ENCODE peak calls at places on chromosomes 2 and 18, in seven cellular contexts. A is HCEC 1CT; L is OCI-LY7; D is ELF-1; O is H7; E is right lobe of liver; R is stimulated activated CD4-positive, alpha-beta T cell treated with anti-CD3 and anti-CD28 coated beads, TNF-alpha, amount 100 ng/mL, for 48 hours. J is an unnamed sample.

GRCh38 chr2:98608962-98609604 is 694 bp downstream of the UNC50 start:
- DNase-seq in L (peak), D (peak), E (peak), O (peak), R (no peak), A (peak), J (no peak)

GRCh38 chr18:62988467-62988866 is 273.1 kb downstream of the PHLPP1 start:
- DNase-seq in R (no peak), L (no peak), E (no peak), A (no peak), O (no peak), D (no peak), J (no peak)

GRCh38 chr2:25639131-25639530 is 34.2 kb downstream of the DTNB start:
- DNase-seq in R (no peak), E (no peak), O (no peak), A (no peak), L (no peak), D (no peak), J (no peak)

GRCh38 chr18:61910101-61910500 is 17.3 kb upstream of the RNF152 start:
- DNase-seq in D (no peak), R (no peak), E (no peak), A (no peak), L (no peak), O (no peak), J (no peak)

GRCh38 chr2:101234169-101234938 is 18.3 kb upstream of the CNOT11 start:
- DNase-seq in L (no peak), D (no peak), R (no peak), E (peak), A (no peak), O (no peak), J (no peak)

GRCh38 chr2:5495616-5496015 is 196.6 kb upstream of the SOX11 start:
- DNase-seq in L (no peak), A (no peak), E (no peak), D (no peak), O (no peak), R (no peak), J (no peak)

GRCh38 chr2:75099521-75099922 is 99.8 kb downstream of the TACR1 start:
- DNase-seq in E (no peak), A (no peak), D (no peak), O (no peak), R (no peak), L (no peak), J (no peak)

GRCh38 chr2:241272298-241272721 is 43.2 kb downstream of the HDLBP start:
- DNase-seq in E (peak), D (peak), O (peak), L (no peak), R (no peak), A (peak), J (no peak)

GRCh38 chr2:24909555-24910177 is 10.4 kb downstream of the ADCY3 start:
- DNase-seq in A (no peak), D (no peak), L (no peak), O (no peak), E (no peak), R (no peak), J (no peak)

GRCh38 chr2:162261032-162261945 is 18.0 kb upstream of the FAP start:
- DNase-seq in A (peak), R (no peak), O (no peak), D (no peak), L (no peak), E (no peak), J (no peak)

GRCh38 chr2:216074794-216075193 is 6.8 kb downstream of the PECR start:
- DNase-seq in A (no peak), D (no peak), O (no peak), E (no peak), L (no peak), R (no peak), J (no peak)